ENCODE peak calls at places on chromosomes 6 and 20, in four cellular contexts. V, Q, K and C are unnamed samples.

GRCh38 chr20:38125157-38126056 is 39.7 kb downstream of the TGM2 start:
- DNase-seq in K (peak; percentile 98), Q (peak; percentile 79), V (no peak), C (no peak)

GRCh38 chr6:34595332-34596090 is 39.4 kb upstream of the SPDEF start:
- DNase-seq in Q (no peak), V (no peak), K (no peak), C (no peak)

GRCh38 chr6:85392379-85392778 is 57.5 kb upstream of the NT5E start:
- DNase-seq in K (no peak), V (no peak), Q (no peak), C (no peak)

GRCh38 chr6:108260126-108260808 is 573 bp downstream of the SNX3 start:
- DNase-seq in V (no peak), K (peak; percentile 59), Q (peak; percentile 56), C (peak; percentile 4)

GRCh38 chr20:51382986-51383821 is 159.3 kb downstream of the NFATC2 start:
- DNase-seq in Q (peak; percentile 75), K (peak; percentile 88), V (no peak), C (no peak)

GRCh38 chr6:21935561-21936028 is 342.0 kb downstream of the SOX4 start:
- DNase-seq in Q (no peak), K (no peak), V (no peak), C (no peak)

GRCh38 chr20:12331236-12331635 is 413.5 kb downstream of the BTBD3 start:
- DNase-seq in Q (no peak), K (no peak), V (no peak), C (no peak)

GRCh38 chr6:71254323-71254722 is 34.3 kb upstream of the OGFRL1 start:
- DNase-seq in V (no peak), Q (no peak), K (no peak), C (no peak)

GRCh38 chr6:79522609-79523008 is 14.6 kb downstream of the LCA5 start:
- DNase-seq in K (no peak), V (no peak), Q (no peak), C (no peak)

GRCh38 chr6:31132806-31133205 is 6.1 kb downstream of the PSORS1C2 start:
- DNase-seq in V (no peak), Q (no peak), K (no peak), C (no peak)

GRCh38 chr6:55782275-55782674 is 93.1 kb downstream of the BMP5 start:
- DNase-seq in Q (no peak), K (no peak), V (no peak), C (no peak)

GRCh38 chr6:67640462-67640861 is 994.6 kb upstream of the ADGRB3 start:
- DNase-seq in V (peak; percentile 5), K (peak; percentile 39), Q (no peak), C (no peak)

GRCh38 chr20:39897058-39897457 is 792.0 kb downstream of the MAFB start:
- DNase-seq in K (no peak), Q (no peak), V (peak; percentile 97), C (peak; percentile 69)

GRCh38 chr20:15440249-15440820 is 1102.9 kb upstream of the FLRT3 start:
- DNase-seq in Q (no peak), K (no peak), V (no peak), C (no peak)

GRCh38 chr20:51313275-51313898 is 229.1 kb downstream of the NFATC2 start:
- DNase-seq in V (no peak), Q (no peak), K (peak; percentile 4), C (no peak)

GRCh38 chr20:33569290-33570094 is 79.6 kb downstream of the CBFA2T2 start:
- DNase-seq in Q (no peak), K (no peak), V (no peak), C (no peak)

GRCh38 chr6:132020138-132020551 is 69.0 kb upstream of the CCN2 start:
- DNase-seq in K (peak; percentile 14), Q (peak; percentile 40), V (no peak), C (no peak)

GRCh38 chr6:6697620-6698019 is 109.1 kb downstream of the LY86 start:
- DNase-seq in V (no peak), K (peak; percentile 29), Q (no peak), C (no peak)

GRCh38 chr6:119713903-119714302 is 364.3 kb upstream of the MAN1A1 start:
- DNase-seq in Q (no peak), K (no peak), V (no peak), C (no peak)

GRCh38 chr20:5077761-5078387 is 41.9 kb downstream of the PCNA start:
- DNase-seq in K (no peak), Q (no peak), V (no peak), C (no peak)

GRCh38 chr6:143227675-143228074 is 167.0 kb downstream of the AIG1 start:
- DNase-seq in K (no peak), Q (no peak), V (no peak), C (no peak)

GRCh38 chr6:54053893-54054391 is 57.3 kb upstream of the MLIP start:
- DNase-seq in K (peak; percentile 82), Q (no peak), V (peak; percentile 91), C (peak; percentile 46)

GRCh38 chr6:31907158-31907813 is 5.4 kb upstream of the ZBTB12 start:
- DNase-seq in K (no peak), Q (no peak), V (no peak), C (no peak)

GRCh38 chr6:155954149-155954548 is 498.5 kb upstream of the NOX3 start:
- DNase-seq in Q (no peak), K (no peak), V (no peak), C (no peak)

GRCh38 chr6:109445382-109445781 is 4.9 kb downstream of the SMPD2 start:
- DNase-seq in V (no peak), K (no peak), Q (no peak), C (no peak)

GRCh38 chr20:17570347-17571152 is 675 bp downstream of the DSTN start:
- DNase-seq in K (peak; percentile 69), V (no peak), Q (peak; percentile 76), C (no peak)

GRCh38 chr6:166343157-166343502 is 785 bp upstream of the SFT2D1 start:
- DNase-seq in Q (no peak), V (no peak), K (no peak), C (no peak)

GRCh38 chr20:62437985-62438384 is 10.6 kb upstream of the RBBP8NL start:
- DNase-seq in K (no peak), V (no peak), Q (no peak), C (no peak)

GRCh38 chr6:151071295-151071694 is 168.5 kb upstream of the AKAP12 start:
- DNase-seq in V (peak; percentile 80), K (peak; percentile 71), Q (no peak), C (no peak)
- H3K4me3 ChIP-seq in V (no peak overlapping the region), K (no peak overlapping the region), Q (no peak overlapping the region), C (no peak overlapping the region)

GRCh38 chr20:54106162-54106561 is 35.8 kb upstream of the BCAS1 start:
- DNase-seq in K (no peak), Q (no peak), V (no peak), C (no peak)

GRCh38 chr20:54105653-54106052 is 35.3 kb upstream of the BCAS1 start:
- DNase-seq in K (no peak), V (no peak), Q (no peak), C (no peak)

GRCh38 chr20:54103067-54103761 is 32.8 kb upstream of the BCAS1 start:
- DNase-seq in Q (peak; percentile 87), K (peak; percentile 49), V (no peak), C (no peak)

GRCh38 chr20:54102543-54102942 is 32.1 kb upstream of the BCAS1 start:
- DNase-seq in K (no peak), Q (no peak), V (no peak), C (no peak)

DNA sequence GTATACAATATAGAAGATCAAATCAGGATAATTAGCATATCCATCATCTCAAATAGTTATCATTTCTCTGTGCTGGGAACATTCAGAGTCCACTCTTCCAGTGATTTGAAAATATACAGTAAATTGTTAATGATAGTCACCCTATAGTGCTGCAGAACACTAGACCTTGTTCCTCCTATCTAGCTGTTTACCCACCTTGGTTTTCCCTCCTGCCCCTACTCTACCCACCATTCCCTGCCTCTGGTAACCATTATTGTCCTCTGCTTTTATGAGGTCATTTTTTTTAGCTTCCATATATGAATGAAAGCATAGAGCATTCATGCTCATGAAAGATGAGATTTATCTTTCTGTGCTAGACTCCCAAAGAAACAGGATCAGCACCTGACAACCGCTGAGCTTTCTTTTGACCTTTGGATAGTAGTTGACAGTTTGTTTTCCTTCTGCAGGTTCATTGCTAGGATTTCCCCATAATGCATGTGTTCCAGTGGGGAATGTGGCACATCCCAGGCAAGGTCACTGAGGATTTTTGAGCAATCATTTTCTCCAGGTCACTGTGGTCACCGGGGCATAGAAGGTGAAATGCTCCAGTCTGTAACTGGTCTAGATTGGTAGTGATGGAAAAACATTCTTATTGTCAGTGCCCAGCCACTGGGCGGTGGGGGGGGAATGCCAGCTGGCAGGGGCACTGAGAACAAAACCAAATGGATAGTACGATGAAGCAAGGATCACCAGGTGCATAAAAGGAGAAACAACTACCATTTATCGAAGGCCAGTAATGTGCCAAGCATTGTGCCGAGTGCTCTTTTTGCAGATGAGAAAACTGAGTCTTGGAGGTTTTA is 33.6 kb upstream of the BCAS1 start:
- DNase-seq in Q (no peak), V (no peak), K (no peak), C (no peak)
- TF ChIP-seq CTCF in Q (no peak), V (no peak), K (no peak), C (no peak)

GRCh38 chr6:106527979-106528378 is 101.3 kb downstream of the RTN4IP1 start:
- DNase-seq in K (peak; percentile 85), V (peak; percentile 95), Q (no peak), C (peak; percentile 75)
- H3K4me3 ChIP-seq in K (peak overlapping the region; percentile 5), V (no peak overlapping the region), Q (no peak overlapping the region), C (no peak overlapping the region)

GRCh38 chr6:46704562-46704961 is 16.9 kb downstream of the TDRD6 start:
- DNase-seq in Q (no peak), V (no peak), K (peak; percentile 10), C (no peak)
- TF ChIP-seq CTCF in Q (no peak), V (no peak), K (no peak), C (no peak)

GRCh38 chr6:139311826-139312225 is 20.0 kb upstream of the TXLNB start:
- DNase-seq in K (no peak), Q (no peak), V (no peak), C (no peak)

GRCh38 chr6:139313229-139313628 is 21.4 kb upstream of the TXLNB start:
- DNase-seq in K (no peak), V (no peak), Q (no peak), C (no peak)

GRCh38 chr6:139308936-139309603 is 17.3 kb upstream of the TXLNB start:
- DNase-seq in V (no peak), Q (no peak), K (no peak), C (no peak)

GRCh38 chr6:139306582-139306981 is 14.8 kb upstream of the TXLNB start:
- DNase-seq in Q (no peak), V (no peak), K (no peak), C (no peak)

DNA sequence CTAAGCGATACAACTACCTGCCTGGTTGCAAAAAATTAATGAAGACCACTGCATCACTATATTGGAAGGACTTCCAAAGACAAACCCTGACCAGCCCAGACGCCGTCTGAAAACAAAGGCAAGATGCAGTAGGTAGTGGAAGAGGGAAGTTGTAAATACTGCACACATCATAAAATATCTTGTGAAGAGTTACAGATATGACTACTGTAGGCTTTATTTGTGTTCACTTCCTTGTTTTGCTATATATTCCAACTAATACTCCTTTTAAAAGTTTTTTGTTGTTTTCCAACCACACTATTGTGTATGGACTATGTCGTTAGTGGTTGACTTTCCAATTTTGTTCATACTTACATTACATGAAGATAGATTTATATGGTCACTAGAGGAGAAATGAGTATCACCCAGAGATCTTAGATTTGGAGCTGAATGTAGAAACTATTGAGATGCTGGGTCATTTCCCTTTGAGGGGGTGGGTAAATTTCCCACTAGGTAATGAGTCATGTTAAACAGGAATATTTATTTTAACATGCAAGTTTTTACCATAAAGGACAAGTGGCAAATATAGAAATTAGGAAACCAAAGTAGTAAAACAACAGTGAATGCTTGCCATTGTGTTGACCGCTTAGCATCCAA is 16.6 kb upstream of the TXLNB start:
- DNase-seq in Q (no peak), V (no peak), K (peak; percentile 56), C (no peak)
- H3K4me3 ChIP-seq in Q (no peak overlapping the region), V (no peak overlapping the region), K (no peak overlapping the region), C (no peak overlapping the region)